ENCODE peak calls at places on chromosomes 13 and 19, in seven cellular contexts. Q is stomach, C is neuronal stem cell, T is fibroblast of lung, S is tibial nerve, H is heart left ventricle, N is right lobe of liver. L is an unnamed sample.

GRCh38 chr19:6970478-6970877 is 50.8 kb downstream of the MBD3L2B start:
- DNase-seq in N (no peak), H (no peak), C (no peak), T (no peak), Q (no peak), S (no peak), L (peak; percentile 38)

GRCh38 chr19:34067861-34068271 is 104.4 kb upstream of the LSM14A start:
- DNase-seq in T (peak; percentile 23), C (no peak), Q (no peak), H (no peak), S (no peak), N (no peak), L (no peak)

GRCh38 chr19:28686741-28687140 is 526.2 kb downstream of the UQCRFS1 start:
- DNase-seq in S (no peak), H (no peak), T (no peak), N (no peak), Q (no peak), C (no peak), L (no peak)

GRCh38 chr19:42246143-42246868 is 3.9 kb upstream of the GSK3A start:
- DNase-seq in S (peak; percentile 63), H (peak; percentile 77), C (no peak), N (peak; percentile 69), Q (peak; percentile 73), T (peak; percentile 81), L (peak; percentile 46)

GRCh38 chr13:97113231-97114001 is 108.7 kb upstream of the MBNL2 start:
- DNase-seq in C (no peak), Q (no peak), T (peak; percentile 41), N (no peak), S (no peak), H (no peak), L (no peak)

GRCh38 chr19:30873003-30873402 is 476.2 kb downstream of the TSHZ3 start:
- DNase-seq in T (no peak), H (no peak), S (no peak), C (no peak), N (no peak), Q (no peak), L (no peak)

GRCh38 chr13:94708971-94709614 is 3.3 kb downstream of the SOX21 start:
- DNase-seq in S (no peak), C (no peak), N (no peak), Q (no peak), T (no peak), H (no peak), L (no peak)

GRCh38 chr13:25652764-25653163 is 281.0 kb downstream of the ATP8A2 start:
- DNase-seq in T (no peak), S (no peak), Q (no peak), N (no peak), H (no peak), C (no peak), L (no peak)

GRCh38 chr19:16429066-16429758 is 42.6 kb downstream of the EPS15L1 start:
- DNase-seq in N (peak; percentile 76), Q (peak; percentile 61), C (no peak), H (peak; percentile 77), S (no peak), T (no peak), L (no peak)

GRCh38 chr13:51118809-51119431 is 7.8 kb upstream of the C13orf42 start:
- DNase-seq in Q (no peak), H (no peak), C (no peak), N (no peak), S (no peak), T (no peak), L (no peak)

GRCh38 chr13:26424181-26424580 is 133.3 kb upstream of the WASF3 start:
- DNase-seq in Q (no peak), H (peak; percentile 42), T (no peak), C (no peak), S (no peak), N (no peak), L (no peak)

GRCh38 chr19:50534478-50534877 is 20.8 kb upstream of the ASPDH start:
- DNase-seq in Q (no peak), N (no peak), T (no peak), H (no peak), C (no peak), S (no peak), L (no peak)

GRCh38 chr19:10514211-10515145 is 2.8 kb downstream of the S1PR5 start:
- DNase-seq in C (no peak), H (no peak), N (no peak), T (no peak), Q (no peak), S (no peak), L (no peak)

GRCh38 chr19:5700455-5701092 is 10.5 kb downstream of the RPL36 start:
- DNase-seq in N (no peak), T (no peak), Q (no peak), C (no peak), S (no peak), H (no peak), L (no peak)

GRCh38 chr19:16268676-16269319 is 55.8 kb upstream of the KLF2 start:
- DNase-seq in C (no peak), H (no peak), N (no peak), S (no peak), Q (no peak), T (no peak), L (no peak)

GRCh38 chr13:95704510-95704909 is 27.6 kb downstream of the DNAJC3 start:
- DNase-seq in Q (no peak), H (no peak), N (no peak), C (no peak), S (no peak), T (no peak), L (peak; percentile 16)

GRCh38 chr13:110201114-110201513 is 105.8 kb downstream of the COL4A1 start:
- DNase-seq in Q (no peak), S (no peak), T (no peak), H (no peak), C (no peak), N (no peak), L (no peak)

GRCh38 chr13:101115762-101116161 is 300.5 kb downstream of the NALCN start:
- DNase-seq in C (no peak), S (no peak), T (peak; percentile 10), Q (no peak), N (no peak), H (no peak), L (peak; percentile 3)

GRCh38 chr19:39518975-39519374 is 4.0 kb downstream of the SELENOV start:
- DNase-seq in H (no peak), C (no peak), T (no peak), S (no peak), N (no peak), Q (no peak), L (no peak)

GRCh38 chr13:43448605-43449004 is 338.2 kb downstream of the ENOX1 start:
- DNase-seq in Q (no peak), S (no peak), T (peak; percentile 10), H (no peak), C (no peak), N (no peak), L (no peak)

GRCh38 chr13:102825921-102826706 is 19.7 kb upstream of the ERCC5 start:
- DNase-seq in Q (no peak), H (no peak), S (no peak), C (no peak), T (peak; percentile 95), N (no peak), L (no peak)

GRCh38 chr13:79385694-79386093 is 20.4 kb downstream of the RBM26 start:
- DNase-seq in T (peak; percentile 37), S (no peak), C (no peak), H (no peak), N (no peak), Q (no peak), L (no peak)

DNA sequence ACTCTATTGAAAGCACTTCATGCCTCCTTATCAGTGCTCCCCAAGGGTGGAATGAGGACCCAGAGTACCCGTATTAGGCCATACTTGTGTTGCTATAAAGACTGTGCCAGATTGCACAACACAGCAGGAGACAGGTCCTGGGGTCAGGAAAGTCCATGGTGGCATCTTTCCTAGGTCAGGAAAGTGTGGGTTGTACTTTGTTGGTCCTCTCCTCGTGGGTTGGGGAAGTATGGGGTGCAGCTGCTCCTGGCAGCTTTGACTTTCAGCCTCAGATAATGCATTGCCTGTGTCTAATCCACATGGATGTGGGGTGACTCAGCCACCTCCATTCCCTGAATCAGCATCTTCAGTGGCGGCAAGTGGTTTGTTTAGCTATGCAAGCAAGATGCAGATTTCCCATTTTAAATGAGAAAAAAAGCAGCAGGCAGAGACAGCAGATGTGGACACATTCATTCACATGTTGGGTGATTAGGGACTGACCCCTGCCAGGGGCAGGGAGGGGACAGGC is 8.4 kb upstream of the CYP2B6 start:
- DNase-seq in N (no peak), S (no peak), Q (no peak), H (no peak), C (no peak), T (peak; percentile 48), L (peak; percentile 15)
- H3K27ac ChIP-seq in N (no peak overlapping the region), S (no peak overlapping the region), Q (no peak overlapping the region), H (no peak overlapping the region), C (no peak overlapping the region), T (no peak overlapping the region), L (no peak overlapping the region)

GRCh38 chr19:38506723-38507550 is 73.4 kb downstream of the RYR1 start:
- DNase-seq in C (peak; percentile 48), Q (peak; percentile 93), N (no peak), T (peak; percentile 17), H (peak; percentile 68), S (peak; percentile 62), L (peak; percentile 91)

GRCh38 chr19:38509027-38509426 is 75.5 kb downstream of the RYR1 start:
- DNase-seq in H (no peak), N (no peak), S (no peak), T (no peak), Q (no peak), C (no peak), L (no peak)

GRCh38 chr19:38507551-38508127 is 74.1 kb downstream of the RYR1 start:
- DNase-seq in N (no peak), S (no peak), H (no peak), Q (no peak), C (no peak), T (no peak), L (no peak)

GRCh38 chr19:38506375-38506722 is 72.9 kb downstream of the RYR1 start:
- DNase-seq in C (no peak), H (no peak), S (no peak), Q (no peak), N (no peak), T (no peak), L (no peak)

GRCh38 chr19:38508507-38508906 is 75.0 kb downstream of the RYR1 start:
- DNase-seq in N (no peak), Q (no peak), H (no peak), T (no peak), S (no peak), C (no peak), L (no peak)
- H3K4me1 ChIP-seq in N (no peaks in the 10 kb centered on the region), Q (no peaks in the 10 kb centered on the region), H (no peaks in the 10 kb centered on the region), T (no peaks in the 10 kb centered on the region), S (no peaks in the 10 kb centered on the region), C (no peaks in the 10 kb centered on the region), L (no peaks in the 10 kb centered on the region)

DNA sequence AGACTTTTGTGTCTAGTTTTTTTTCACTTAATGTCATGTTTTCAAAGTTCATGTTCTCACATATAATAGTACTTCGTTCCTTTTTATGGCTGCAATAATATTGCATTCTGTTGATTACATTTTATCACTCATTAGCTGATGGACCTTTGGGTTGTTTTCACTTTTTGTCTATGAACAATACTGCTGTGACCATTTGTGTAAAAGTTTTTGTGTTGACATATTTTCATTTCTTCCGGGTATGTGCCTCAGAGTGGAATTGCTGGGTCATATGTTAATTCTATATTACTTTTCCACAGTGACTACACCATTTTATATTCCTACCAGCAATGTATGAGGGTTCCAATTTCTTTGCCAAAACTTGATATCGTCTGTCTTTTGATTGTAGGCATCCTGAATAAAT is 85.8 kb upstream of the MLNR start:
- DNase-seq in S (no peak), T (no peak), C (no peak), Q (no peak), H (no peak), N (no peak), L (no peak)
- H3K36me3 ChIP-seq in S (no peaks in the 10 kb centered on the region), T (peaks cover 6% of the 10 kb centered on the region), C (peaks cover 83% of the 10 kb centered on the region), Q (peaks cover 24% of the 10 kb centered on the region), H (peaks cover 83% of the 10 kb centered on the region), N (peaks cover 9% of the 10 kb centered on the region), L (peaks cover 55% of the 10 kb centered on the region)

GRCh38 chr13:38577048-38577447 is 109.8 kb upstream of the FREM2 start:
- DNase-seq in Q (no peak), H (no peak), S (no peak), T (peak; percentile 3), N (no peak), C (no peak), L (peak; percentile 40)
- H3K27ac ChIP-seq in Q (no peak overlapping the region), H (no peak overlapping the region), S (no peak overlapping the region), T (no peak overlapping the region), N (no peak overlapping the region), C (no peak overlapping the region), L (no peak overlapping the region)

L was measured in SJCRH30.